ENCODE peak calls at places on chromosomes 13 and 19, in five cellular contexts. H, X, M, F and A are unnamed samples.
A peak's percentile ranks its signal among the peaks of the same experiment; 100 is the strongest.

GRCh38 chr19:7618771-7619510 is 10.4 kb downstream of the XAB2 start:
- DNase-seq in M (no peak), H (no peak), F (no peak), X (peak; percentile 5), A (peak; percentile 36)

GRCh38 chr13:57632276-57633140 is 964 bp downstream of the PCDH17 start:
- DNase-seq in X (no peak), H (peak; percentile 12), F (no peak), M (no peak), A (no peak)

GRCh38 chr13:21297914-21298831 is 121.7 kb downstream of the MRPL57 start:
- DNase-seq in H (peak; percentile 94), X (peak; percentile 86), M (peak; percentile 89), F (peak; percentile 87), A (peak; percentile 96)

GRCh38 chr13:112325941-112326645 is 50.1 kb upstream of the SPACA7 start:
- DNase-seq in H (no peak), F (no peak), M (peak; percentile 6), X (no peak), A (no peak)

GRCh38 chr13:78595819-78596700 is 7.3 kb downstream of the POU4F1 start:
- DNase-seq in X (no peak), M (no peak), F (no peak), H (no peak), A (no peak)

GRCh38 chr13:24854311-24854710 is 90.3 kb downstream of the RNF17 start:
- DNase-seq in F (no peak), H (peak; percentile 2), X (peak; percentile 7), M (no peak), A (peak; percentile 39)

GRCh38 chr19:18306209-18306902 is 16.5 kb downstream of the LSM4 start:
- DNase-seq in X (no peak), M (no peak), H (no peak), F (no peak), A (no peak)

GRCh38 chr19:44753932-44754742 is 5.6 kb downstream of the BCL3 start:
- DNase-seq in M (peak; percentile 72), F (peak; percentile 87), H (peak; percentile 90), X (peak; percentile 92), A (peak; percentile 75)

GRCh38 chr19:33795370-33796163 is 1.1 kb upstream of the KCTD15 start:
- DNase-seq in H (peak; percentile 90), M (peak; percentile 79), X (peak; percentile 77), F (peak; percentile 68), A (peak; percentile 84)

GRCh38 chr19:18440421-18440877 is 2.5 kb upstream of the ISYNA1 start:
- DNase-seq in H (no peak), M (no peak), X (no peak), F (no peak), A (peak; percentile 30)

GRCh38 chr19:41261474-41262190 is 2.5 kb upstream of the HNRNPUL1 start:
- DNase-seq in F (no peak), M (no peak), X (no peak), H (no peak), A (no peak)

GRCh38 chr19:16376649-16377048 is 52.0 kb downstream of the KLF2 start:
- DNase-seq in X (no peak), F (no peak), M (no peak), H (no peak), A (no peak)

GRCh38 chr13:28819748-28820098 is 416 bp upstream of the MTUS2 start:
- DNase-seq in F (peak; percentile 19), H (peak; percentile 45), M (peak; percentile 35), X (peak; percentile 4), A (peak; percentile 59)

GRCh38 chr13:102846261-102847015 is 606 bp downstream of the ERCC5 start:
- DNase-seq in X (peak; percentile 54), M (no peak), H (peak; percentile 43), F (peak; percentile 51), A (peak; percentile 59)

GRCh38 chr19:33859016-33859415 is 62.3 kb downstream of the KCTD15 start:
- DNase-seq in F (no peak), M (no peak), X (no peak), H (no peak), A (no peak)

GRCh38 chr13:22915442-22916082 is 265.2 kb upstream of the SGCG start:
- DNase-seq in H (peak; percentile 45), F (peak; percentile 54), M (peak; percentile 3), X (peak; percentile 19), A (peak; percentile 53)

GRCh38 chr13:66859078-66859477 is 371.1 kb downstream of the PCDH9 start:
- DNase-seq in X (no peak), F (no peak), M (no peak), H (peak; percentile 3), A (peak; percentile 52)

DNA sequence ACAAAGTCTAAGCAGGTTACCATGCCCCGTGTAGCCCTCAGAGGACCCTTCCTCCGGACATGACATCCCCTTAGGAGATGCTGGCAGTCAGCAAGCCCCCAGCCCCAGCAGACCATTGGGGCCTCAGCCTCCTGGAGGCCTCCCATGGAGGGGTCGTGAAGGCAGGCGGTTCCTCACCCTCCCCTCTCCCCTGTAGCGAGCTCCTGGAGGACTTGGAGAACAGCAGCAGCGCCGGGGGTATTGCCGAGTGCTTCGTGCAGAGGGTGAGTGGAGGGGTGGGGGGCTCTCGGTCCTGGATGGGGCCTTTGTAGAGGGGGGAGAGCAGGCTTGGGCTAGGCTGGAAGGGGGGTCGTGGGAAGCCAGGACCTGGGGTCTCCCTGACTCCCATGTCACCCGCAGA is 3.7 kb downstream of the PLEKHG2 start:
- DNase-seq in X (no peak), M (no peak), F (no peak), H (no peak), A (no peak)
- H3K4me3 ChIP-seq in X (no peak overlapping the region), M (no peak overlapping the region), F (no peak overlapping the region), H (no peak overlapping the region), A (no peak overlapping the region)

GRCh38 chr19:31761281-31761913 is 412.2 kb upstream of the TSHZ3 start:
- DNase-seq in F (no peak), M (no peak), X (no peak), H (no peak), A (no peak)
- H3K4me3 ChIP-seq in F (no peak overlapping the region), M (no peak overlapping the region), X (no peak overlapping the region), H (no peak overlapping the region), A (no peak overlapping the region)

DNA sequence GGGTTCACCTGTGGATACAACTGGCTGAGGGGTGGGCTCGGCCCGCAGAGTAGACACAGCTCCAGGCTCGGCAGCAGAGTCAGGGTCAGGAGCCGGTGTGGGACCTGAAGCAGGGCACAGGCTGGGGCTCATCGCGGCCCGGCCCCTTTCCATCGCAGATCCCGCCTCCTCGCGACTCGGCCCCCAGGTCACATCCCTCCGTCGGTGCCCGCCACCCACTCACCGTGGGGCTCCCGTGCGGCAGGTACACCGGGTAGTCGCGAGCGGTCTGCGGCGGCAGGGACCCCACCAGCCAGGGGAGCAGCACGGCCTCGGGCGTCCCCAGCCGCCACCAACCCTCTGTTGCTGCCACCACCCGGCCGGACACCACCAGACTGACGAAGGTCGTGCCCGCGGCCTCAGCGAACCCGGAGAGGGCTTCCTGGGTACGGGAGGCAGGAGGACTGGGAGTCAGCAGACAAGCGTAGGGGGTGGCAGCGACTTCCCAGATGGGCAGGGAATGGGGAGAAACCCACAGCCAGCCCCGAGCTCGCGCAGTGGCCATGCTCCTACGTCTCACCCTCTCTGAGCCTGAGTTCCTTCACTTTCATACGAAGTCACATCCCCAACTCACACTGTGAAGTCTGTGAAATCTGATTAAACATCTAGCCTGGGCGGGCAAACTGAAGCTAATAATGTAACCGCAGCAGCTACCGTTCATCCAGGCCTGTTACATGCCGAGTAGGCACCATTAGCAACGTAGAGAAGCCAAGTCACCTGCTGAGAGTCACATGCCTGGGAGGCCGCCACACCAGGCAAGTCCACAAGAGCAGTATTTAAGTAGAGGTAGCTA is 3.7 kb downstream of the FUZ start:
- DNase-seq in H (no peak), F (no peak), M (no peak), X (peak; percentile 15), A (no peak)
- H3K4me3 ChIP-seq in H (peak overlapping the region; percentile 64), F (peak overlapping the region; percentile 56), M (peak overlapping the region; percentile 62), X (peak overlapping the region; percentile 69), A (peak overlapping the region; percentile 53)

GRCh38 chr13:45441633-45442032 is 23.1 kb upstream of the COG3 start:
- DNase-seq in X (peak; percentile 3), F (peak; percentile 21), H (peak; percentile 16), M (peak; percentile 47), A (peak; percentile 70)
- H3K4me3 ChIP-seq in X (no peak overlapping the region), F (no peak overlapping the region), H (no peak overlapping the region), M (no peak overlapping the region), A (no peak overlapping the region)

GRCh38 chr13:101248739-101249138 is 167.6 kb downstream of the NALCN start:
- DNase-seq in F (no peak), M (no peak), X (no peak), H (no peak), A (no peak)
- H3K4me3 ChIP-seq in F (no peak overlapping the region), M (no peak overlapping the region), X (no peak overlapping the region), H (no peak overlapping the region), A (no peak overlapping the region)

DNA sequence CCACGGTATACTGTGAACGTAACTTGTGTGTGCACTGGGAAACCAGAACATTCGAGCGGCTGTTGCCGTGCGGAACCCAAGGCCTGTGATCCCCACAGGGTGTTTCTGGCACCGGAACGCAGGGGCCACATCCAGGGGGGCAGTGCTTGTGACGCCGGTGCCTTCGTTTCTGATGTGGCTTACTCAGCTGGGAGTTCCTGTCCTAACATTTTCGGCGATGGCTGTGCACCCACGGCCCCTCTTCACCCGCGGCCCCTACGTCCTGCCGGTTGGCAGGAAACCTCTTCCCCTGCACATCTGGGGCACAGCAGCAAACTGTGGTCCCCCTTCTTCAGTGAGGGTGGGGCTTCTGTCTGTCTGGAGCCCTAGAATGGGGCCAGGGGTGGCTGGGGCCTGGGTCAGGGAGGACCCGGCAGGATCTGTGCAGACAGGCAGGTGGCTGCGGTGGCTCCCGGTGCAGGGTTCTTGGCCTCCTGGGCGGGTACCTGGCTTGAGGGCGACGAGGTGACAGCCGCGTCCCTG is 26.2 kb downstream of the CSNK1G2 start:
- DNase-seq in M (no peak), X (no peak), H (no peak), F (no peak), A (no peak)
- H3K4me3 ChIP-seq in M (no peak overlapping the region), X (no peak overlapping the region), H (no peak overlapping the region), F (no peak overlapping the region), A (no peak overlapping the region)